ENCODE peak calls at places on chromosomes 11 and 22, in ten cellular contexts. One of them, this sample, is unnamed.

GRCh38 chr11:122697636-122698167 is 42.2 kb downstream of the UBASH3B start:
- DNase-seq in CD8-positive, alpha-beta T cell: peak
- DNase-seq in bronchial epithelial cell: peak
- DNase-seq in cardiac muscle cell: peak
- DNase-seq in testis: no peak
- DNase-seq in lower leg skin: peak
- DNase-seq in right atrium auricular region: no peak
- DNase-seq in astrocyte of the cerebellum: no peak
- DNase-seq in fibroblast of pulmonary artery: peak
- DNase-seq in adrenal gland: no peak
- DNase-seq in this sample: peak

GRCh38 chr11:75625970-75626691 is 42.7 kb downstream of the MAP6 start:
- DNase-seq in fibroblast of pulmonary artery: peak
- DNase-seq in lower leg skin: no peak
- DNase-seq in astrocyte of the cerebellum: peak
- DNase-seq in testis: no peak
- DNase-seq in cardiac muscle cell: peak
- DNase-seq in adrenal gland: no peak
- DNase-seq in bronchial epithelial cell: peak
- DNase-seq in right atrium auricular region: no peak
- DNase-seq in CD8-positive, alpha-beta T cell: no peak
- DNase-seq in this sample: no peak

GRCh38 chr11:129282634-129283033 is 90.5 kb upstream of the ARHGAP32 start:
- DNase-seq in astrocyte of the cerebellum: no peak
- DNase-seq in fibroblast of pulmonary artery: no peak
- DNase-seq in cardiac muscle cell: no peak
- DNase-seq in bronchial epithelial cell: no peak
- DNase-seq in lower leg skin: no peak
- DNase-seq in adrenal gland: no peak
- DNase-seq in CD8-positive, alpha-beta T cell: no peak
- DNase-seq in right atrium auricular region: no peak
- DNase-seq in testis: no peak
- DNase-seq in this sample: no peak

GRCh38 chr22:38023045-38023444 is 34.2 kb upstream of the PICK1 start:
- DNase-seq in adrenal gland: no peak
- DNase-seq in lower leg skin: no peak
- DNase-seq in astrocyte of the cerebellum: no peak
- DNase-seq in fibroblast of pulmonary artery: no peak
- DNase-seq in bronchial epithelial cell: no peak
- DNase-seq in right atrium auricular region: no peak
- DNase-seq in cardiac muscle cell: no peak
- DNase-seq in CD8-positive, alpha-beta T cell: no peak
- DNase-seq in testis: no peak
- DNase-seq in this sample: no peak

GRCh38 chr22:37229805-37230672 is 14.0 kb downstream of the RAC2 start:
- DNase-seq in astrocyte of the cerebellum: no peak
- DNase-seq in bronchial epithelial cell: peak
- DNase-seq in testis: no peak
- DNase-seq in cardiac muscle cell: peak
- DNase-seq in adrenal gland: no peak
- DNase-seq in lower leg skin: peak
- DNase-seq in CD8-positive, alpha-beta T cell: peak
- DNase-seq in right atrium auricular region: no peak
- DNase-seq in fibroblast of pulmonary artery: no peak
- DNase-seq in this sample: peak

GRCh38 chr11:62605467-62605866 is 3.8 kb upstream of the MTA2 start:
- DNase-seq in right atrium auricular region: no peak
- DNase-seq in testis: no peak
- DNase-seq in bronchial epithelial cell: no peak
- DNase-seq in lower leg skin: no peak
- DNase-seq in adrenal gland: no peak
- DNase-seq in CD8-positive, alpha-beta T cell: no peak
- DNase-seq in fibroblast of pulmonary artery: no peak
- DNase-seq in astrocyte of the cerebellum: no peak
- DNase-seq in cardiac muscle cell: no peak
- DNase-seq in this sample: no peak

GRCh38 chr11:127042445-127042844 is 41.9 kb upstream of the KIRREL3 start:
- DNase-seq in testis: no peak
- DNase-seq in bronchial epithelial cell: no peak
- DNase-seq in astrocyte of the cerebellum: no peak
- DNase-seq in fibroblast of pulmonary artery: no peak
- DNase-seq in CD8-positive, alpha-beta T cell: no peak
- DNase-seq in cardiac muscle cell: no peak
- DNase-seq in adrenal gland: no peak
- DNase-seq in lower leg skin: no peak
- DNase-seq in right atrium auricular region: no peak
- DNase-seq in this sample: no peak

GRCh38 chr11:17794981-17795380 is 60.4 kb downstream of the KCNC1 start:
- DNase-seq in astrocyte of the cerebellum: no peak
- DNase-seq in adrenal gland: no peak
- DNase-seq in cardiac muscle cell: no peak
- DNase-seq in testis: no peak
- DNase-seq in lower leg skin: no peak
- DNase-seq in CD8-positive, alpha-beta T cell: no peak
- DNase-seq in fibroblast of pulmonary artery: no peak
- DNase-seq in bronchial epithelial cell: no peak
- DNase-seq in right atrium auricular region: no peak
- DNase-seq in this sample: no peak

GRCh38 chr11:74004694-74005615 is 3.9 kb downstream of the UCP3 start:
- DNase-seq in bronchial epithelial cell: no peak
- DNase-seq in fibroblast of pulmonary artery: no peak
- DNase-seq in CD8-positive, alpha-beta T cell: peak
- DNase-seq in cardiac muscle cell: no peak
- DNase-seq in testis: no peak
- DNase-seq in adrenal gland: no peak
- DNase-seq in astrocyte of the cerebellum: no peak
- DNase-seq in lower leg skin: no peak
- DNase-seq in right atrium auricular region: no peak
- DNase-seq in this sample: no peak

GRCh38 chr22:19576460-19577421 is 52.5 kb upstream of the CLDN5 start:
- DNase-seq in lower leg skin: no peak
- DNase-seq in astrocyte of the cerebellum: no peak
- DNase-seq in right atrium auricular region: no peak
- DNase-seq in cardiac muscle cell: peak
- DNase-seq in testis: no peak
- DNase-seq in adrenal gland: peak
- DNase-seq in CD8-positive, alpha-beta T cell: no peak
- DNase-seq in bronchial epithelial cell: peak
- DNase-seq in fibroblast of pulmonary artery: peak
- DNase-seq in this sample: no peak

GRCh38 chr11:47376543-47377371 is 1.6 kb downstream of the SPI1 start:
- DNase-seq in cardiac muscle cell: peak
- DNase-seq in bronchial epithelial cell: no peak
- DNase-seq in adrenal gland: no peak
- DNase-seq in astrocyte of the cerebellum: no peak
- DNase-seq in right atrium auricular region: no peak
- DNase-seq in testis: no peak
- DNase-seq in fibroblast of pulmonary artery: no peak
- DNase-seq in lower leg skin: peak
- DNase-seq in CD8-positive, alpha-beta T cell: no peak
- DNase-seq in this sample: no peak

GRCh38 chr11:47377571-47378010 is 756 bp downstream of the SPI1 start:
- DNase-seq in cardiac muscle cell: no peak
- DNase-seq in fibroblast of pulmonary artery: no peak
- DNase-seq in CD8-positive, alpha-beta T cell: no peak
- DNase-seq in right atrium auricular region: no peak
- DNase-seq in adrenal gland: no peak
- DNase-seq in bronchial epithelial cell: no peak
- DNase-seq in astrocyte of the cerebellum: no peak
- DNase-seq in lower leg skin: peak
- DNase-seq in testis: no peak
- DNase-seq in this sample: no peak

GRCh38 chr11:47375546-47376085 is 2.7 kb downstream of the SPI1 start:
- DNase-seq in lower leg skin: no peak
- DNase-seq in testis: no peak
- DNase-seq in fibroblast of pulmonary artery: no peak
- DNase-seq in astrocyte of the cerebellum: no peak
- DNase-seq in cardiac muscle cell: no peak
- DNase-seq in bronchial epithelial cell: no peak
- DNase-seq in CD8-positive, alpha-beta T cell: no peak
- DNase-seq in adrenal gland: no peak
- DNase-seq in right atrium auricular region: no peak
- DNase-seq in this sample: no peak

GRCh38 chr11:47375020-47375419 is 3.3 kb downstream of the SPI1 start:
- DNase-seq in right atrium auricular region: no peak
- DNase-seq in bronchial epithelial cell: no peak
- DNase-seq in adrenal gland: no peak
- DNase-seq in cardiac muscle cell: no peak
- DNase-seq in lower leg skin: no peak
- DNase-seq in CD8-positive, alpha-beta T cell: no peak
- DNase-seq in testis: no peak
- DNase-seq in astrocyte of the cerebellum: no peak
- DNase-seq in fibroblast of pulmonary artery: no peak
- DNase-seq in this sample: no peak

GRCh38 chr11:47376183-47376542 is 2.2 kb downstream of the SPI1 start:
- DNase-seq in adrenal gland: no peak
- DNase-seq in right atrium auricular region: no peak
- DNase-seq in fibroblast of pulmonary artery: no peak
- DNase-seq in cardiac muscle cell: no peak
- DNase-seq in astrocyte of the cerebellum: no peak
- DNase-seq in bronchial epithelial cell: no peak
- DNase-seq in lower leg skin: no peak
- DNase-seq in testis: no peak
- DNase-seq in CD8-positive, alpha-beta T cell: no peak
- DNase-seq in this sample: no peak
- H3K4me3 ChIP-seq in adrenal gland: no peak
- H3K4me3 ChIP-seq in right atrium auricular region: peak
- H3K4me3 ChIP-seq in fibroblast of pulmonary artery: no peak
- H3K4me3 ChIP-seq in cardiac muscle cell: no peak
- H3K4me3 ChIP-seq in astrocyte of the cerebellum: no peak
- H3K4me3 ChIP-seq in bronchial epithelial cell: no peak
- H3K4me3 ChIP-seq in lower leg skin: no peak
- H3K4me3 ChIP-seq in testis: no peak
- H3K4me3 ChIP-seq in CD8-positive, alpha-beta T cell: no peak
- H3K4me3 ChIP-seq in this sample: peak

GRCh38 chr22:48488149-48488551 is 1339.5 kb downstream of the BRD1 start:
- DNase-seq in astrocyte of the cerebellum: no peak
- DNase-seq in CD8-positive, alpha-beta T cell: no peak
- DNase-seq in fibroblast of pulmonary artery: no peak
- DNase-seq in right atrium auricular region: no peak
- DNase-seq in testis: no peak
- DNase-seq in lower leg skin: no peak
- DNase-seq in adrenal gland: no peak
- DNase-seq in bronchial epithelial cell: no peak
- DNase-seq in cardiac muscle cell: no peak
- DNase-seq in this sample: no peak
- TF ChIP-seq CTCF in astrocyte of the cerebellum: peak
- TF ChIP-seq CTCF in CD8-positive, alpha-beta T cell: no peak
- TF ChIP-seq CTCF in fibroblast of pulmonary artery: no peak
- TF ChIP-seq CTCF in right atrium auricular region: no peak
- TF ChIP-seq CTCF in testis: no peak
- TF ChIP-seq CTCF in lower leg skin: no peak
- TF ChIP-seq CTCF in adrenal gland: no peak
- TF ChIP-seq CTCF in bronchial epithelial cell: no peak
- TF ChIP-seq CTCF in cardiac muscle cell: no peak
- TF ChIP-seq CTCF in this sample: no peak

GRCh38 chr11:114298701-114299090 is 2.5 kb downstream of the NNMT start:
- DNase-seq in lower leg skin: no peak
- DNase-seq in testis: no peak
- DNase-seq in cardiac muscle cell: peak
- DNase-seq in right atrium auricular region: no peak
- DNase-seq in fibroblast of pulmonary artery: peak
- DNase-seq in bronchial epithelial cell: no peak
- DNase-seq in CD8-positive, alpha-beta T cell: no peak
- DNase-seq in astrocyte of the cerebellum: no peak
- DNase-seq in adrenal gland: no peak
- DNase-seq in this sample: no peak
- H3K4me3 ChIP-seq in lower leg skin: peak
- H3K4me3 ChIP-seq in testis: no peak
- H3K4me3 ChIP-seq in cardiac muscle cell: no peak
- H3K4me3 ChIP-seq in right atrium auricular region: peak
- H3K4me3 ChIP-seq in fibroblast of pulmonary artery: peak
- H3K4me3 ChIP-seq in bronchial epithelial cell: no peak
- H3K4me3 ChIP-seq in CD8-positive, alpha-beta T cell: no peak
- H3K4me3 ChIP-seq in astrocyte of the cerebellum: peak
- H3K4me3 ChIP-seq in adrenal gland: no peak
- H3K4me3 ChIP-seq in this sample: no peak

GRCh38 chr11:1389932-1390587 is at the start of gene BRSK2:
- DNase-seq in astrocyte of the cerebellum: no peak
- DNase-seq in adrenal gland: no peak
- DNase-seq in lower leg skin: no peak
- DNase-seq in CD8-positive, alpha-beta T cell: no peak
- DNase-seq in bronchial epithelial cell: no peak
- DNase-seq in right atrium auricular region: no peak
- DNase-seq in fibroblast of pulmonary artery: no peak
- DNase-seq in cardiac muscle cell: no peak
- DNase-seq in testis: no peak
- DNase-seq in this sample: no peak

GRCh38 chr11:1387961-1388762 is 1.6 kb upstream of the BRSK2 start:
- DNase-seq in cardiac muscle cell: no peak
- DNase-seq in bronchial epithelial cell: no peak
- DNase-seq in adrenal gland: no peak
- DNase-seq in astrocyte of the cerebellum: no peak
- DNase-seq in testis: peak
- DNase-seq in right atrium auricular region: no peak
- DNase-seq in fibroblast of pulmonary artery: no peak
- DNase-seq in CD8-positive, alpha-beta T cell: no peak
- DNase-seq in lower leg skin: no peak
- DNase-seq in this sample: no peak

GRCh38 chr11:1390603-1391164 is 950 bp downstream of the BRSK2 start:
- DNase-seq in astrocyte of the cerebellum: no peak
- DNase-seq in bronchial epithelial cell: no peak
- DNase-seq in lower leg skin: no peak
- DNase-seq in cardiac muscle cell: no peak
- DNase-seq in CD8-positive, alpha-beta T cell: no peak
- DNase-seq in adrenal gland: no peak
- DNase-seq in right atrium auricular region: no peak
- DNase-seq in testis: peak
- DNase-seq in fibroblast of pulmonary artery: no peak
- DNase-seq in this sample: no peak

GRCh38 chr11:1388763-1389102 is 1.0 kb upstream of the BRSK2 start:
- DNase-seq in astrocyte of the cerebellum: no peak
- DNase-seq in CD8-positive, alpha-beta T cell: no peak
- DNase-seq in right atrium auricular region: no peak
- DNase-seq in lower leg skin: no peak
- DNase-seq in cardiac muscle cell: no peak
- DNase-seq in fibroblast of pulmonary artery: no peak
- DNase-seq in adrenal gland: no peak
- DNase-seq in testis: peak
- DNase-seq in bronchial epithelial cell: no peak
- DNase-seq in this sample: no peak

DNA sequence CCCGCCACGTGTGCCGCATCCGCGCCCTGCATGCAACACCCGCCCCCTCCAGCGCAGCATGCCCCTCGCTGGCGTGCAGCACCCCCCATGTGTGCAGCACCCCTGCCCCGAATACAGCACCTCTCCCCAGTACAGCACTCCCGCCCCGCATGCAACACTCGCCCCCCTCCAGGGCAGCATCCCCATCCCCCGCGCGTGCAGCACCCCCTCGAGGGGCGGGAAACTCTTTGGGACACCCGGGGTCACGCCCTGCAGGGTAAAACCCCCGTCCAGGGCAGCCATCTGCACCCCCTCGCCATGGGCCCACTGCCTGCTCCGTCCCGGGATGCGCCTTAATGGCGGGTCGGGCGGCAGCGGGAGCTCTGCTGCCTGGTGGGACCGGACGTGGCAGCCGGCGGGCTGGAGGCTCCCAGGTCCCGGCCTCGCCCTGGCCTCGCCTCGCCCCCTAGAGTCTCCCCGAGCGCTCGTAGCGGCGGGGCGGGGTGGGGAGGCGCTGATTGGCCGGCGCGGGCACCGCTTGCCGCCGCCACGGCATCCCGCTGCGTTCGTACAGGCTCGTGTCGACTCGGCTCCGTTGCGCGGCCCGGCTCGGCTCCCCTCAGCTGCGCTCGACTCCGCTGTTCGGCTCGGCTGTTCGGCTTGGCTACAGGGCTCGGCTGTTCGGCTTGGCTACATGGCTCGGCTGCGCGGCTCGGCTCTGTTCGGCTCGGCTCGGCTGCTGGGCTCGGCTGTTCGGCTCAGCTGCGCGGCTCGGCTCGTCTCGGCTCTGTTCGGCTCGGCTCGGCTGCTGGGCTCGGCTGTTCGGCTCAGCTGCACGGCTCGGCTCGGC is 417 bp upstream of the BRSK2 start:
- DNase-seq in cardiac muscle cell: peak
- DNase-seq in testis: peak
- DNase-seq in bronchial epithelial cell: peak
- DNase-seq in adrenal gland: peak
- DNase-seq in fibroblast of pulmonary artery: peak
- DNase-seq in CD8-positive, alpha-beta T cell: peak
- DNase-seq in right atrium auricular region: peak
- DNase-seq in lower leg skin: peak
- DNase-seq in astrocyte of the cerebellum: peak
- DNase-seq in this sample: peak
- TF ChIP-seq CTCF in cardiac muscle cell: peak
- TF ChIP-seq CTCF in testis: no peak
- TF ChIP-seq CTCF in bronchial epithelial cell: no peak
- TF ChIP-seq CTCF in adrenal gland: no peak
- TF ChIP-seq CTCF in fibroblast of pulmonary artery: no peak
- TF ChIP-seq CTCF in CD8-positive, alpha-beta T cell: no peak
- TF ChIP-seq CTCF in right atrium auricular region: peak
- TF ChIP-seq CTCF in lower leg skin: no peak
- TF ChIP-seq CTCF in astrocyte of the cerebellum: no peak
- TF ChIP-seq CTCF in this sample: no peak